ENCODE peak calls at places on chromosomes 1 and 21, in six cellular contexts. J is IMR-90, G is H9, C is neuronal stem cell, I is H1, B is mesenchymal stem cell. A is an unnamed sample.

GRCh38 chr1:181493885-181494284 is 10.6 kb downstream of the CACNA1E start:
- DNase-seq in J (no peak), G (no peak), C (no peak), I (no peak), B (no peak), A (no peak)

GRCh38 chr1:193569696-193570269 is 383.4 kb upstream of the B3GALT2 start:
- DNase-seq in J (peak; percentile 91), G (no peak), C (no peak), I (no peak), B (peak; percentile 93), A (no peak)

GRCh38 chr1:12601690-12602632 is 16.0 kb downstream of the DHRS3 start:
- DNase-seq in J (peak; percentile 97), G (peak; percentile 46), C (no peak), I (no peak), B (peak; percentile 43), A (no peak)

GRCh38 chr1:50423670-50424000 is 392 bp upstream of the DMRTA2 start:
- DNase-seq in J (no peak), G (peak; percentile 75), C (no peak), I (no peak), B (peak; percentile 36), A (no peak)

GRCh38 chr1:180143359-180143758 is 11.3 kb upstream of the QSOX1 start:
- DNase-seq in J (no peak), G (no peak), C (no peak), I (no peak), B (no peak), A (no peak)

GRCh38 chr1:243946946-243947345 is 96.9 kb upstream of the AKT3 start:
- DNase-seq in J (no peak), G (peak; percentile 76), C (no peak), I (peak; percentile 77), B (no peak), A (peak; percentile 73)

GRCh38 chr1:31934706-31935629 is 3.2 kb downstream of the PTP4A2 start:
- DNase-seq in J (peak; percentile 70), G (no peak), C (no peak), I (no peak), B (no peak), A (peak; percentile 44)

GRCh38 chr21:26846036-26846931 is 1.1 kb upstream of the ADAMTS1 start:
- DNase-seq in J (peak; percentile 82), G (peak; percentile 81), C (peak; percentile 58), I (no peak), B (peak; percentile 87), A (peak; percentile 85)

GRCh38 chr1:157751283-157751682 is 25.6 kb downstream of the FCRL2 start:
- DNase-seq in J (no peak), G (no peak), C (no peak), I (no peak), B (no peak), A (no peak)

GRCh38 chr1:101971309-101971708 is 25.4 kb downstream of the OLFM3 start:
- DNase-seq in J (peak; percentile 0), G (no peak), C (no peak), I (no peak), B (no peak), A (no peak)

GRCh38 chr1:60904079-60904852 is 178.1 kb upstream of the NFIA start:
- DNase-seq in J (no peak), G (no peak), C (no peak), I (no peak), B (no peak), A (no peak)

GRCh38 chr1:206506803-206507394 is 432 bp upstream of the RASSF5 start:
- DNase-seq in J (no peak), G (no peak), C (no peak), I (no peak), B (no peak), A (no peak)

GRCh38 chr1:32652244-32652962 is 1.4 kb downstream of the RBBP4 start:
- DNase-seq in J (no peak), G (no peak), C (no peak), I (no peak), B (no peak), A (no peak)

GRCh38 chr1:26378088-26378878 is 5.7 kb upstream of the ZNF683 start:
- DNase-seq in J (peak; percentile 98), G (no peak), C (no peak), I (no peak), B (peak; percentile 96), A (peak; percentile 85)

GRCh38 chr21:41229527-41230248 is 61.7 kb downstream of the BACE2 start:
- DNase-seq in J (no peak), G (no peak), C (no peak), I (no peak), B (no peak), A (no peak)

GRCh38 chr1:210117681-210118170 is 114.9 kb upstream of the SERTAD4 start:
- DNase-seq in J (no peak), G (no peak), C (peak; percentile 3), I (no peak), B (no peak), A (no peak)

GRCh38 chr1:1918901-1919303 is at the start of gene TMEM52:
- DNase-seq in J (no peak), G (peak; percentile 91), C (no peak), I (no peak), B (no peak), A (no peak)
- H3K4me1 ChIP-seq in J (peaks cover 2% of the 10 kb centered on the region), G (no peaks in the 10 kb centered on the region), C (peaks cover 10% of the 10 kb centered on the region), I (peaks cover 9% of the 10 kb centered on the region), B (peaks cover 18% of the 10 kb centered on the region), A (peaks cover 17% of the 10 kb centered on the region)

DNA sequence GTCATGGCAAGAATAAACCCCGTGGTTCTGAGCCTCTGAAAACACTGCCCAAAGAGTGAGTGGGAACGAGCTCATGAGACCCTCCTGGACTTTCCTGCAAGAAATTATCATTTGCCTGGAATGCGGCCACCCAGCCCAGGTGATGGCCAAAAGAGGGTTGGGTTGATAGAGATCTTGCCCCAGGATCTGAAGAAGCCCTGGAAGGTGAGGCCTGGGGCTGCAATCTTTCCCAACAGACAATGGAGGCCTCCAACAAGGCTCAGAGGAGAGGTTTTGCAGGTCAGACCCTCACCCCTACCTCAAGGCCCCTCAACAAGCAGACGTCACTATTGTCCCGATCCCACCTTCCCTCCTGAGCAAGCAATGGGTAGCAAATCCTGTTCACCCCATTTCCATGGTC is 106.0 kb upstream of the SOD1 start:
- DNase-seq in J (no peak), G (no peak), C (no peak), I (no peak), B (no peak), A (peak; percentile 62)
- H2BK5ac ChIP-seq in J (no peak overlapping the region), G (no peak overlapping the region), C (peak overlapping the region; percentile 19), I (peak overlapping the region; percentile 41), B (no peak overlapping the region), A (no peak overlapping the region)

DNA sequence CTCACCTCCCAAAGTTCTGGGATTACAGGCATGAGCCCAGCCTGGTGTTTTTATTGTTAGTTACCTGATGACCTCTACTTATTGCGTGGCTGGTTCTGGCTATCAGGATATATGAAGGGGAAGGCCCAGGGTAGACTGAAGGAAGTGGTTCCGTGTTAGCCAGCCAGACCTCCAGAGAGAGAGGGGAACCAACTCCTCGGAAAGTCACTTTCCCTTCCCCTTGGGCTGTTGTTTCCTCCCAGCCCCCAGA is 2.5 kb upstream of the RCSD1 start:
- DNase-seq in J (no peak), G (no peak), C (no peak), I (no peak), B (no peak), A (no peak)
- H3K14ac ChIP-seq in J (no peak overlapping the region), G (no peak overlapping the region), C (no peak overlapping the region), I (no peak overlapping the region), B (no peak overlapping the region), A (no peak overlapping the region)

GRCh38 chr1:155131285-155131684 is 3.6 kb downstream of the EFNA1 start:
- DNase-seq in J (no peak), G (no peak), C (no peak), I (no peak), B (no peak), A (no peak)
- H3K4me1 ChIP-seq in J (peaks cover 23% of the 10 kb centered on the region), G (no peaks in the 10 kb centered on the region), C (peaks cover 33% of the 10 kb centered on the region), I (peaks cover 29% of the 10 kb centered on the region), B (peaks cover 44% of the 10 kb centered on the region), A (peaks cover 32% of the 10 kb centered on the region)

GRCh38 chr1:116855220-116855619 is 54.5 kb upstream of the PTGFRN start:
- DNase-seq in J (no peak), G (no peak), C (no peak), I (no peak), B (peak; percentile 47), A (no peak)
- H2BK5ac ChIP-seq in J (no peak overlapping the region), G (no peak overlapping the region), C (no peak overlapping the region), I (peak overlapping the region; percentile 87), B (no peak overlapping the region), A (peak overlapping the region; percentile 97)

DNA sequence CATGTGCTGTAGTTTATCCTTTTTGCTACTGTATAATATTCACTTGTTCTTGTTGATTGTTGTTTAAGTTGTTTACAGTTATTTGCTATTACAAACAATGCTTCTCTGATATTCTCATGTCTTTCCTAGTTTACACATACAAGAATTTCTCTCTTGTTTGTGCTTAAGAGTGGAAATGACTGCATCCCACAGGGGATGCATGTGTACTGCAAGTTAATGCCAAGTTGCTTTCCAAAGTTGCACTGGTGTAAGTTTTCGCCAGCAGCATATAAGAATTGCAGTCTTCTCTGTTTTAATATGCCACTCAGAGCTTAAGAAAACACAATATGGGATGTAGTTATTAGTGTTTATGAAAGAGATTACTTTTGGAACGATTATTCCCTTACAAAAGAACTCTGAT is 97.7 kb downstream of the NEK7 start:
- DNase-seq in J (no peak), G (no peak), C (no peak), I (no peak), B (peak; percentile 22), A (no peak)
- H3K14ac ChIP-seq in J (no peak overlapping the region), G (no peak overlapping the region), C (no peak overlapping the region), I (no peak overlapping the region), B (no peak overlapping the region), A (no peak overlapping the region)

DNA sequence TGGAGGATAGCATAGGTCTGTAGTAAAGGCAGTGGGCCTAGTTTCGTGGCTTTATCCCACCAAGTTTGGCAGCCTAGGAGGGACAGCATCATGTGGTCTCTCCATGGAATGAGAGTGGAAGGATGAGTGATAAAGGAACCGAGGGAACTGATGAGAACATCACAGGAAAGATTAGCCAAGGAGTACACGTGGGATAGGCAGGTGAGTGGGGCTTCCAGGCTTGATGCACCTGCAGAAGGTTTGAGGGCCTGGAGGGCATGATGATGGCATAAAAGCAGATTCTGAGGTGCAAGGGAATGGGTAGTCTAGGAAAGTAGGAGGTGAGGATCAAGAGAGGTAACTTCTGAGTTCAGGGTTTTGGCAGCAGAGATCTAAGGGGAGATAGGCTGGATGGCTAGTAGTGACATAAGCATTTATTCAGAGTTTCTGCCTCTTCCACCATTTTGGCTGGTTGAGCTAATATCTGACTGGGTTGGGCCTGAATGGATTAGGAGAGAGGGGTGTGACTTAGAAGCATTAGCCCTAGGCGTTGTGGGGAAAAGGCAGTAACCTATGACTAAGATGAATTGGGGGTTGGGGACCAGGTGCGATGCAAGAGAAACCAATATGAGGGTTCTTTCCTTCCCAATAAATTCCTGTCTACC is 9.1 kb downstream of the PTGFRN start:
- DNase-seq in J (no peak), G (no peak), C (no peak), I (no peak), B (no peak), A (no peak)
- H3K4me1 ChIP-seq in J (no peaks in the 10 kb centered on the region), G (peaks cover 4% of the 10 kb centered on the region), C (peaks cover 5% of the 10 kb centered on the region), I (no peaks in the 10 kb centered on the region), B (peaks cover 10% of the 10 kb centered on the region), A (no peaks in the 10 kb centered on the region)

GRCh38 chr1:246566128-246566807 is at the start of the genes CNST and TFB2M:
- DNase-seq in J (peak; percentile 99), G (peak; percentile 98), C (peak; percentile 97), I (peak; percentile 94), B (peak; percentile 99), A (peak; percentile 98)
- H2BK5ac ChIP-seq in J (peak within 1 kb of the TSS; percentile 82), G (peak within 1 kb of the TSS; percentile 22), C (peak within 1 kb of the TSS; percentile 99), I (peak within 1 kb of the TSS; percentile 90), B (no peak within 1 kb of the TSS), A (peak within 1 kb of the TSS; percentile 34)

GRCh38 chr1:85157436-85157835 is 43.4 kb downstream of the SYDE2 start:
- DNase-seq in J (no peak), G (no peak), C (no peak), I (no peak), B (no peak), A (no peak)
- H3K14ac ChIP-seq in J (no peak overlapping the region), G (no peak overlapping the region), C (no peak overlapping the region), I (no peak overlapping the region), B (no peak overlapping the region), A (no peak overlapping the region)

GRCh38 chr1:55913565-55913964 is 665.8 kb downstream of the PLPP3 start:
- DNase-seq in J (no peak), G (no peak), C (no peak), I (no peak), B (no peak), A (no peak)
- H3K4me1 ChIP-seq in J (no peaks in the 10 kb centered on the region), G (no peaks in the 10 kb centered on the region), C (no peaks in the 10 kb centered on the region), I (no peaks in the 10 kb centered on the region), B (no peaks in the 10 kb centered on the region), A (peaks cover 7% of the 10 kb centered on the region)